ENCODE peak calls at places on chromosome 18, in four cellular contexts. C, H, K and L are unnamed samples.

GRCh38 chr18:961644-962355 is 57.1 kb downstream of the ADCYAP1 start:
- DNase-seq in C (peak; percentile 85), K (no peak), H (peak; percentile 62), L (peak; percentile 32)

GRCh38 chr18:4589056-4589800 is 134.1 kb upstream of the DLGAP1 start:
- DNase-seq in K (no peak), C (no peak), H (no peak), L (no peak)

GRCh38 chr18:40849856-40850255 is 1105.2 kb upstream of the PIK3C3 start:
- DNase-seq in H (no peak), K (no peak), C (no peak), L (no peak)

GRCh38 chr18:5627756-5628511 is 84.1 kb upstream of the EPB41L3 start:
- DNase-seq in C (no peak), H (no peak), K (no peak), L (no peak)

GRCh38 chr18:60754413-60754812 is 381.8 kb upstream of the MC4R start:
- DNase-seq in K (no peak), C (no peak), H (no peak), L (no peak)

GRCh38 chr18:59651071-59651470 is 46.2 kb downstream of the CCBE1 start:
- DNase-seq in C (peak; percentile 19), H (no peak), K (no peak), L (no peak)

GRCh38 chr18:44320619-44321460 is 359.8 kb upstream of the SETBP1 start:
- DNase-seq in H (no peak), C (peak; percentile 49), K (no peak), L (no peak)

GRCh38 chr18:58048243-58048642 is 4.2 kb downstream of the NEDD4L start:
- DNase-seq in H (no peak), C (no peak), K (no peak), L (no peak)

GRCh38 chr18:44537521-44537920 is 143.2 kb upstream of the SETBP1 start:
- DNase-seq in H (no peak), C (no peak), K (no peak), L (no peak)

DNA sequence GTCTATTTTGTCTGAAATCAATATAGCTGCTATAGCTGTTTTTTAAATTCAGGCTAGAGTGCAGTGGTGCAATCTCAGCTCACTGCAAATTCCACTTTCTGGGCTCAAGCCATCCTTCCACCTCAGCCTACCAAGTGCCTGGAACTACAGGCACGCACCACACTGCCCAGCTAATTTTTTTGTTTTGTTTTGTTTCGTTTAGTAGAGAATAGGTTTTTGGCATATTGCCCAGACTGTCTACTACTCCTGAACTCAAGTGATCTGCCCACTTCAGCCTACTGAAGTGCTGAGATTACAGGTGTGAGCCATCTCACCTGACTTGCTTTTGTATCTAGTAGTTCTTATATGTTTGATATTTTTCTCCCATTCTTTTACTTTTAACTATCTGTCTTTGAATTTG is 259.7 kb downstream of the CDH19 start:
- DNase-seq in C (no peak), K (no peak), H (no peak), L (no peak)
- TF ChIP-seq SRF in C (no peak), K (no peak), H (no peak), L (no peak)

DNA sequence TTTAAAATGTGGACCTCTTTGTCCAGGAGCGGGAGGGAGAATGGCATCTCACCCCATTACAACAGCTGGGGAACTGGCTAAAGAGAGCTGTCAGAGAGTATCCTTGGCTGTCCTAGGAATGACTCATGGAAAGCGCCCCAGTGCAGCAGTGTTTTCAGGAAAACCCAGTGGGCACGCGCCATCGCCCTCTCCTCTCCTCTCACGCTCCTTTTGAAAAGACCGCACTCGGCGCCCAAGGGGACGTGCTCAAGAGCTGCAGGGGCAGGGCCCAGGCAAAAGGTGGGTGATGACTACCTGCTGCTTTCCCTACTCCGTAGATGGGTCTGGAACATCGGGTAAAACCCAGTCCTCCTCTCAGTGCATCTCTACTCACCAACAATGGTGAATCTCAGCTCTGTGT is 68.0 kb downstream of the EMILIN2 start:
- DNase-seq in C (no peak), H (no peak), K (no peak), L (no peak)
- TF ChIP-seq EGR1 in C (no peak), H (no peak), K (no peak), L (no peak)

DNA sequence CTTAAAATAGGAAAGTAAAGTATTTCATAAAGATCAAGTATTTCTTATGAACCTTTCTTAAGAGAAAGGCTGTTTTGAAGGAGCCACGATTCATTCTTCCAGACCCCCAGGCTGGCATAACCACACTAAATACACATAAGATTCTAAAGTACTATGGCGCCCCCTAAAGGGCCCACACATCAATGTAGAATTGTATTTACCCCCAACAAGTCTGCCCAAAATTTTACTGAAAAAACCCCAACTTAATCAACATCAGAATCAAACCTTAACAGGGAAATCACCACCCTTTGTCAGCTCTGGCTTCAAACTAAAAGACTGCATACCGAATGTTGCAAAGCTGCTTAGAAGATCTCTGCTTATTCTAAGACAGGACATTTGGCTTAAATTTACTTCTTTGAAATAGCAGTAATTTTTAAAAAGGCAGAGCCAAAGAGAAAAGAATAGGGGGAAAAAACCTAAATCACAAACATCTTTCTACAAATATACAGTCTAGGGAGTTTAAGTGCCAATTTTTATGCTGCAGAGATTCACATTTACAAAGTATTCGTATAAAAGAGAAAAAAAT is 20.4 kb upstream of the BCL2 start:
- DNase-seq in H (no peak), C (peak; percentile 62), K (no peak), L (peak; percentile 10)
- H3K36me3 ChIP-seq in H (peaks cover 50% of the 10 kb centered on the region), C (peaks cover 3% of the 10 kb centered on the region), K (peaks cover 10% of the 10 kb centered on the region), L (peaks cover 29% of the 10 kb centered on the region)

GRCh38 chr18:49183921-49184320 is 233.2 kb upstream of the SMAD7 start:
- DNase-seq in C (no peak), H (no peak), K (no peak), L (no peak)
- TF ChIP-seq SRF in C (no peak), H (no peak), K (no peak), L (no peak)

GRCh38 chr18:62366992-62367391 is 41.9 kb downstream of the TNFRSF11A start:
- DNase-seq in C (no peak), K (no peak), H (no peak), L (no peak)

GRCh38 chr18:62370386-62370785 is 45.3 kb downstream of the TNFRSF11A start:
- DNase-seq in K (no peak), C (no peak), H (no peak), L (no peak)

GRCh38 chr18:62369129-62369644 is 44.1 kb downstream of the TNFRSF11A start:
- DNase-seq in C (no peak), K (no peak), H (no peak), L (no peak)

GRCh38 chr18:62365420-62365819 is 40.3 kb downstream of the TNFRSF11A start:
- DNase-seq in H (no peak), C (no peak), K (no peak), L (no peak)

GRCh38 chr18:62368100-62368499 is 43.0 kb downstream of the TNFRSF11A start:
- DNase-seq in K (no peak), H (no peak), C (no peak), L (no peak)
- TF ChIP-seq EGR1 in K (no peak), H (no peak), C (no peak), L (no peak)

GRCh38 chr18:42078711-42079110 is 123.7 kb downstream of the PIK3C3 start:
- DNase-seq in C (no peak), H (no peak), K (no peak), L (no peak)
- H3K36me3 ChIP-seq in C (no peaks in the 10 kb centered on the region), H (no peaks in the 10 kb centered on the region), K (peaks cover 19% of the 10 kb centered on the region), L (no peaks in the 10 kb centered on the region)

GRCh38 chr18:47883771-47884413 is 46.6 kb downstream of the SMAD2 start:
- DNase-seq in C (no peak), H (no peak), K (no peak), L (no peak)
- TF ChIP-seq SRF in C (no peak), H (no peak), K (no peak), L (no peak)

GRCh38 chr18:12000072-12000659 is 18.9 kb downstream of the IMPA2 start:
- DNase-seq in C (no peak), H (no peak), K (no peak), L (no peak)
- TF ChIP-seq EGR1 in C (no peak), H (no peak), K (no peak), L (no peak)

DNA sequence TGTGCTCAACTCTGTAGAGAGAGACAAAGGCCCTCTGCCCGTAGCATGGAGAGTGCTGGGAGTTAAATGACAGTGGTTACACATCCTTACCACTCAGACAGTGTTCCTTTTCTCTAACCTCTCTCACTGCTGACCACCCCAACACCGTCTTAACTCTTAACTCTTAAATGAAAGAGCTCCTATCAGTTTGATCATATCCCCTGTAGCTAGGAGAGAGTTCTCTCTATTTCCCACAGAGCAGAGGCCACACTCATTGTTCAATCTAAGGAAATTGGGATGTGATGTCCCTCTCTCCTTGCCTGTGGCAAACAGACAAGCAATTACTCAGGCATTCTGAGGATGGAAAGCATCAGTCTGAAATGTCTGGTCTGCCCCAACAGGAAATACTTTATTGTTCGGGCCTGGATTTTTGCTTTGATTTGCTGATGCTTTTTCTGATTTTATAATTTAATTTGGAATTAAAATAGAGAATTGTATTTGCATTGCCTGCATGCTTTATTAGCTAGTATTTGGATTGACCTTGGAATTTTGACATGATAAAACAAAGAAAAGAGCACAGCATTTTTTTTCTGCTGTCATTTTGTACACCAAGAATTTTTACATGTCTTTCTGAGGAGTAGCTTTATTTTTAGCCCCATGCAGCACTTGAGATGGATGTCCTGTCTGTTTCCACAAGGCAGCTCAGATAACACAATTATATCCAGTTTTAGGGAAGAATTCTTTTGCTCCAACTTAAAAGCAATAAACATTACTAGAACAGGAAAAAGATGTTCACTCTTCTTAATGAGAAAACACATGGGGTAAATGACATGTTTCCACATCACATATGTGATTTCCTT is 27.7 kb upstream of the IER3IP1 start:
- DNase-seq in K (no peak), C (no peak), H (no peak), L (no peak)
- H3K36me3 ChIP-seq in K (no peaks in the 10 kb centered on the region), C (no peaks in the 10 kb centered on the region), H (no peaks in the 10 kb centered on the region), L (no peaks in the 10 kb centered on the region)

DNA sequence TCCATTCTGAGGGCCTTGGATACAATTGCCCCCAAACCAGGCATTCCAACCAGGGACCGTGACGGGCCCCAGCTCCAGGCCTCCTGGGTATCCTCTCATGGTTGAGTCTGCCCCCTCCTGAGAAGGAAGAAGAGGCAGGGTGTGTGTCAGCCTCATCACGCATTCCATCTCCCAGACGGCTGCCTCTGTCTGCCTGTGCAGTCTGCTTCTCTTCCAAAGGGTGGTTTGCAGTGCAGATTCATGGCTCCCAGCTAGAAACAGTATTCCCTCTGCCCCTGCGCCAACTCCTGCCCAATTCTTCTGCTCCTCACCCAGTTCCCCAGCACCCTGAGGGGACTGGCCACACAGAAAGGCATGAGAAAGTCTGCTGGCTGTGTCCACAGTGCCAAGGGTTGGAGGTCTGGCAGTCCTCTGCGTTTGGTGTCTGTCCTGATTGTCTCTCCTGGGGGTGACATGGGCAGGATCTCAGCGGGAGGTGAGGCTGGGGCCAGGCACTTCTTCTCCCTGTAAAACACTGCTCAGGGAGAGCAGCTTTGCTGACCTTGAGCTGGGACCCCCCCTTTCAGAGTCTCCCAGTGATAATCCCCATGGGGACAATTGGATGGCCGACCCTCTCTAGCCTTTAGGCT is 163.1 kb downstream of the SMAD7 start:
- DNase-seq in C (no peak), K (no peak), H (no peak), L (no peak)
- TF ChIP-seq SRF in C (no peak), K (no peak), H (no peak), L (no peak)